ENCODE peak calls at places on chromosomes 5 and 9, in nine cellular contexts. One of them, this sample, is unnamed.
A peak's percentile ranks its signal among the peaks of the same experiment; 100 is the strongest.

GRCh38 chr9:137366891-137367381 is 56.0 kb downstream of the EXD3 start:
- DNase-seq in Right ventricle myocardium superior: no peak
- DNase-seq in LoVo: no peak
- DNase-seq in iris pigment epithelial cell: no peak
- DNase-seq in endothelial cell: no peak
- DNase-seq in GM13976: no peak
- DNase-seq in frontal cortex: no peak
- DNase-seq in A549: no peak
- DNase-seq in NCI-H345: no peak
- DNase-seq in this sample: no peak

GRCh38 chr9:36873247-36873875 is 160.7 kb downstream of the PAX5 start:
- DNase-seq in endothelial cell: peak; percentile 70
- DNase-seq in iris pigment epithelial cell: peak; percentile 46
- DNase-seq in LoVo: peak; percentile 72
- DNase-seq in NCI-H345: peak; percentile 72
- DNase-seq in frontal cortex: peak; percentile 69
- DNase-seq in GM13976: peak; percentile 84
- DNase-seq in Right ventricle myocardium superior: peak; percentile 73
- DNase-seq in A549: peak; percentile 73
- DNase-seq in this sample: peak; percentile 7

GRCh38 chr5:15932066-15932465 is 247.5 kb downstream of the MARCHF11 start:
- DNase-seq in Right ventricle myocardium superior: no peak
- DNase-seq in iris pigment epithelial cell: no peak
- DNase-seq in A549: no peak
- DNase-seq in frontal cortex: no peak
- DNase-seq in GM13976: no peak
- DNase-seq in NCI-H345: no peak
- DNase-seq in LoVo: no peak
- DNase-seq in endothelial cell: no peak
- DNase-seq in this sample: no peak

GRCh38 chr5:108615216-108615615 is 132.5 kb upstream of the FER start:
- DNase-seq in iris pigment epithelial cell: no peak
- DNase-seq in frontal cortex: no peak
- DNase-seq in endothelial cell: no peak
- DNase-seq in GM13976: no peak
- DNase-seq in A549: no peak
- DNase-seq in LoVo: no peak
- DNase-seq in Right ventricle myocardium superior: no peak
- DNase-seq in NCI-H345: no peak
- DNase-seq in this sample: no peak

GRCh38 chr5:1911773-1912235 is 29.1 kb upstream of the IRX4 start:
- DNase-seq in GM13976: no peak
- DNase-seq in frontal cortex: no peak
- DNase-seq in Right ventricle myocardium superior: no peak
- DNase-seq in LoVo: no peak
- DNase-seq in A549: no peak
- DNase-seq in NCI-H345: no peak
- DNase-seq in iris pigment epithelial cell: no peak
- DNase-seq in endothelial cell: no peak
- DNase-seq in this sample: no peak

GRCh38 chr5:127515693-127516440 is 1.6 kb upstream of the PRRC1 start:
- DNase-seq in Right ventricle myocardium superior: no peak
- DNase-seq in iris pigment epithelial cell: peak; percentile 8
- DNase-seq in LoVo: no peak
- DNase-seq in NCI-H345: peak; percentile 63
- DNase-seq in endothelial cell: no peak
- DNase-seq in A549: no peak
- DNase-seq in GM13976: no peak
- DNase-seq in frontal cortex: no peak
- DNase-seq in this sample: no peak

GRCh38 chr9:22124263-22125011 is 115.3 kb upstream of the CDKN2B start:
- DNase-seq in NCI-H345: no peak
- DNase-seq in GM13976: no peak
- DNase-seq in endothelial cell: no peak
- DNase-seq in LoVo: peak; percentile 87
- DNase-seq in iris pigment epithelial cell: peak; percentile 76
- DNase-seq in frontal cortex: no peak
- DNase-seq in A549: peak; percentile 47
- DNase-seq in Right ventricle myocardium superior: no peak
- DNase-seq in this sample: no peak

GRCh38 chr5:5587474-5587873 is 165.0 kb downstream of the ICE1 start:
- DNase-seq in iris pigment epithelial cell: no peak
- DNase-seq in A549: no peak
- DNase-seq in GM13976: no peak
- DNase-seq in LoVo: no peak
- DNase-seq in frontal cortex: no peak
- DNase-seq in endothelial cell: no peak
- DNase-seq in NCI-H345: no peak
- DNase-seq in Right ventricle myocardium superior: no peak
- DNase-seq in this sample: no peak

GRCh38 chr9:113898596-113898995 is 22.5 kb downstream of the ZNF618 start:
- DNase-seq in GM13976: no peak
- DNase-seq in Right ventricle myocardium superior: no peak
- DNase-seq in frontal cortex: no peak
- DNase-seq in A549: no peak
- DNase-seq in NCI-H345: no peak
- DNase-seq in endothelial cell: no peak
- DNase-seq in iris pigment epithelial cell: no peak
- DNase-seq in LoVo: no peak
- DNase-seq in this sample: no peak

GRCh38 chr5:153960269-153961215 is 78.2 kb downstream of the FAM114A2 start:
- DNase-seq in NCI-H345: no peak
- DNase-seq in Right ventricle myocardium superior: no peak
- DNase-seq in LoVo: no peak
- DNase-seq in endothelial cell: no peak
- DNase-seq in frontal cortex: no peak
- DNase-seq in A549: no peak
- DNase-seq in GM13976: no peak
- DNase-seq in iris pigment epithelial cell: no peak
- DNase-seq in this sample: no peak

GRCh38 chr9:82912639-82913038 is 150.3 kb downstream of the RASEF start:
- DNase-seq in frontal cortex: no peak
- DNase-seq in Right ventricle myocardium superior: no peak
- DNase-seq in endothelial cell: no peak
- DNase-seq in iris pigment epithelial cell: no peak
- DNase-seq in NCI-H345: no peak
- DNase-seq in GM13976: no peak
- DNase-seq in A549: no peak
- DNase-seq in LoVo: no peak
- DNase-seq in this sample: no peak

GRCh38 chr9:38338359-38339014 is 54.0 kb upstream of the ALDH1B1 start:
- DNase-seq in A549: no peak
- DNase-seq in frontal cortex: no peak
- DNase-seq in endothelial cell: no peak
- DNase-seq in Right ventricle myocardium superior: no peak
- DNase-seq in NCI-H345: no peak
- DNase-seq in iris pigment epithelial cell: no peak
- DNase-seq in GM13976: no peak
- DNase-seq in LoVo: no peak
- DNase-seq in this sample: no peak

GRCh38 chr5:117054808-117055398 is 480.3 kb upstream of the SEMA6A start:
- DNase-seq in A549: no peak
- DNase-seq in Right ventricle myocardium superior: no peak
- DNase-seq in frontal cortex: no peak
- DNase-seq in NCI-H345: no peak
- DNase-seq in iris pigment epithelial cell: no peak
- DNase-seq in endothelial cell: no peak
- DNase-seq in GM13976: no peak
- DNase-seq in LoVo: no peak
- DNase-seq in this sample: peak; percentile 50

GRCh38 chr9:104682642-104683041 is 11.7 kb upstream of the OR13D1 start:
- DNase-seq in LoVo: peak; percentile 66
- DNase-seq in NCI-H345: peak; percentile 63
- DNase-seq in frontal cortex: peak; percentile 18
- DNase-seq in Right ventricle myocardium superior: no peak
- DNase-seq in GM13976: peak; percentile 30
- DNase-seq in A549: peak; percentile 68
- DNase-seq in endothelial cell: no peak
- DNase-seq in iris pigment epithelial cell: peak; percentile 57
- DNase-seq in this sample: peak; percentile 0